ENCODE peak calls at places on chromosomes 13 and 19, in six cellular contexts. One of them, this sample, is unnamed.
A peak's percentile ranks its signal among the peaks of the same experiment; 100 is the strongest.

GRCh38 chr19:13883665-13884064 is 6.7 kb downstream of the NANOS3 start:
- DNase-seq in right atrium auricular region: no peak
- DNase-seq in kidney: no peak
- DNase-seq in ascending aorta: no peak
- DNase-seq in mammary epithelial cell: no peak
- DNase-seq in bronchial epithelial cell: no peak
- DNase-seq in this sample: no peak

GRCh38 chr13:39538826-39539555 is 64.0 kb downstream of the LHFPL6 start:
- DNase-seq in right atrium auricular region: no peak
- DNase-seq in bronchial epithelial cell: no peak
- DNase-seq in mammary epithelial cell: no peak
- DNase-seq in kidney: no peak
- DNase-seq in ascending aorta: no peak
- DNase-seq in this sample: peak; percentile 14

GRCh38 chr19:46791944-46792343 is 3.5 kb upstream of the SLC1A5 start:
- DNase-seq in right atrium auricular region: no peak
- DNase-seq in ascending aorta: no peak
- DNase-seq in mammary epithelial cell: no peak
- DNase-seq in bronchial epithelial cell: no peak
- DNase-seq in kidney: no peak
- DNase-seq in this sample: no peak

GRCh38 chr13:33341861-33342452 is 56.4 kb upstream of the STARD13 start:
- DNase-seq in ascending aorta: no peak
- DNase-seq in bronchial epithelial cell: no peak
- DNase-seq in mammary epithelial cell: no peak
- DNase-seq in kidney: no peak
- DNase-seq in right atrium auricular region: no peak
- DNase-seq in this sample: no peak

GRCh38 chr19:19115954-19116353 is 22.3 kb downstream of the TMEM161A start:
- DNase-seq in right atrium auricular region: no peak
- DNase-seq in kidney: no peak
- DNase-seq in bronchial epithelial cell: no peak
- DNase-seq in ascending aorta: no peak
- DNase-seq in mammary epithelial cell: no peak
- DNase-seq in this sample: no peak

GRCh38 chr19:9342610-9343304 is 18.8 kb downstream of the ZNF559 start:
- DNase-seq in mammary epithelial cell: no peak
- DNase-seq in kidney: no peak
- DNase-seq in right atrium auricular region: no peak
- DNase-seq in ascending aorta: no peak
- DNase-seq in bronchial epithelial cell: no peak
- DNase-seq in this sample: no peak

GRCh38 chr19:51441410-51442390 is 16.6 kb downstream of the SIGLEC8 start:
- DNase-seq in kidney: peak; percentile 52
- DNase-seq in mammary epithelial cell: peak; percentile 58
- DNase-seq in ascending aorta: peak; percentile 69
- DNase-seq in bronchial epithelial cell: no peak
- DNase-seq in right atrium auricular region: no peak
- DNase-seq in this sample: no peak

GRCh38 chr19:5434970-5435641 is 20.1 kb upstream of the ZNRF4 start:
- DNase-seq in kidney: no peak
- DNase-seq in ascending aorta: no peak
- DNase-seq in bronchial epithelial cell: peak; percentile 91
- DNase-seq in right atrium auricular region: no peak
- DNase-seq in mammary epithelial cell: peak; percentile 78
- DNase-seq in this sample: peak; percentile 29

GRCh38 chr13:65932587-65933239 is 1297.4 kb downstream of the PCDH9 start:
- DNase-seq in bronchial epithelial cell: peak; percentile 72
- DNase-seq in mammary epithelial cell: peak; percentile 33
- DNase-seq in ascending aorta: peak; percentile 71
- DNase-seq in right atrium auricular region: no peak
- DNase-seq in kidney: no peak
- DNase-seq in this sample: peak; percentile 28

GRCh38 chr13:97466782-97467181 is 32.8 kb downstream of the RAP2A start:
- DNase-seq in ascending aorta: no peak
- DNase-seq in mammary epithelial cell: no peak
- DNase-seq in kidney: no peak
- DNase-seq in bronchial epithelial cell: no peak
- DNase-seq in right atrium auricular region: no peak
- DNase-seq in this sample: no peak

GRCh38 chr13:97460004-97460756 is 26.2 kb downstream of the RAP2A start:
- DNase-seq in right atrium auricular region: no peak
- DNase-seq in bronchial epithelial cell: no peak
- DNase-seq in ascending aorta: no peak
- DNase-seq in kidney: no peak
- DNase-seq in mammary epithelial cell: no peak
- DNase-seq in this sample: no peak

GRCh38 chr13:97456047-97456446 is 22.1 kb downstream of the RAP2A start:
- DNase-seq in ascending aorta: no peak
- DNase-seq in right atrium auricular region: no peak
- DNase-seq in kidney: no peak
- DNase-seq in bronchial epithelial cell: no peak
- DNase-seq in mammary epithelial cell: no peak
- DNase-seq in this sample: no peak

GRCh38 chr13:97459215-97459772 is 25.3 kb downstream of the RAP2A start:
- DNase-seq in ascending aorta: no peak
- DNase-seq in bronchial epithelial cell: no peak
- DNase-seq in kidney: peak; percentile 40
- DNase-seq in right atrium auricular region: no peak
- DNase-seq in mammary epithelial cell: no peak
- DNase-seq in this sample: no peak

GRCh38 chr13:97460853-97461252 is 26.9 kb downstream of the RAP2A start:
- DNase-seq in right atrium auricular region: no peak
- DNase-seq in ascending aorta: no peak
- DNase-seq in kidney: no peak
- DNase-seq in bronchial epithelial cell: no peak
- DNase-seq in mammary epithelial cell: no peak
- DNase-seq in this sample: no peak
- H3K4me3 ChIP-seq in right atrium auricular region: no peak overlapping the region
- H3K4me3 ChIP-seq in ascending aorta: no peak overlapping the region
- H3K4me3 ChIP-seq in kidney: no peak overlapping the region
- H3K4me3 ChIP-seq in bronchial epithelial cell: no peak overlapping the region
- H3K4me3 ChIP-seq in mammary epithelial cell: no peak overlapping the region
- H3K4me3 ChIP-seq in this sample: no peak overlapping the region

GRCh38 chr19:45401815-45402468 is 2.9 kb downstream of the PPP1R13L start:
- DNase-seq in mammary epithelial cell: no peak
- DNase-seq in bronchial epithelial cell: no peak
- DNase-seq in kidney: no peak
- DNase-seq in right atrium auricular region: no peak
- DNase-seq in ascending aorta: no peak
- DNase-seq in this sample: no peak
- H3K4me3 ChIP-seq in mammary epithelial cell: peak overlapping the region; percentile 92
- H3K4me3 ChIP-seq in bronchial epithelial cell: peak overlapping the region; percentile 81
- H3K4me3 ChIP-seq in kidney: no peak overlapping the region
- H3K4me3 ChIP-seq in right atrium auricular region: peak overlapping the region; percentile 72
- H3K4me3 ChIP-seq in ascending aorta: no peak overlapping the region
- H3K4me3 ChIP-seq in this sample: no peak overlapping the region

GRCh38 chr13:102774210-102774560 is 599 bp upstream of the TEX30 start:
- DNase-seq in bronchial epithelial cell: no peak
- DNase-seq in mammary epithelial cell: no peak
- DNase-seq in right atrium auricular region: no peak
- DNase-seq in kidney: peak; percentile 76
- DNase-seq in ascending aorta: peak; percentile 64
- DNase-seq in this sample: no peak

GRCh38 chr13:102771298-102772041 is 2.1 kb downstream of the TEX30 start:
- DNase-seq in right atrium auricular region: no peak
- DNase-seq in bronchial epithelial cell: no peak
- DNase-seq in kidney: no peak
- DNase-seq in ascending aorta: no peak
- DNase-seq in mammary epithelial cell: no peak
- DNase-seq in this sample: no peak

GRCh38 chr13:102773441-102774209 is at the start of gene TEX30:
- DNase-seq in ascending aorta: peak; percentile 91
- DNase-seq in kidney: peak; percentile 94
- DNase-seq in mammary epithelial cell: peak; percentile 86
- DNase-seq in right atrium auricular region: peak; percentile 78
- DNase-seq in bronchial epithelial cell: peak; percentile 62
- DNase-seq in this sample: peak; percentile 13

GRCh38 chr13:102770435-102770834 is 3.2 kb downstream of the TEX30 start:
- DNase-seq in mammary epithelial cell: no peak
- DNase-seq in ascending aorta: no peak
- DNase-seq in bronchial epithelial cell: no peak
- DNase-seq in right atrium auricular region: no peak
- DNase-seq in kidney: no peak
- DNase-seq in this sample: no peak

GRCh38 chr13:102772042-102772425 is 1.6 kb downstream of the TEX30 start:
- DNase-seq in kidney: no peak
- DNase-seq in right atrium auricular region: no peak
- DNase-seq in mammary epithelial cell: no peak
- DNase-seq in ascending aorta: no peak
- DNase-seq in bronchial epithelial cell: no peak
- DNase-seq in this sample: no peak
- H3K4me3 ChIP-seq in kidney: no peak overlapping the region
- H3K4me3 ChIP-seq in right atrium auricular region: no peak overlapping the region
- H3K4me3 ChIP-seq in mammary epithelial cell: no peak overlapping the region
- H3K4me3 ChIP-seq in ascending aorta: no peak overlapping the region
- H3K4me3 ChIP-seq in bronchial epithelial cell: no peak overlapping the region
- H3K4me3 ChIP-seq in this sample: no peak overlapping the region

GRCh38 chr13:52929826-52930225 is 81.4 kb upstream of the PCDH8 start:
- DNase-seq in bronchial epithelial cell: no peak
- DNase-seq in kidney: no peak
- DNase-seq in right atrium auricular region: no peak
- DNase-seq in mammary epithelial cell: no peak
- DNase-seq in ascending aorta: no peak
- DNase-seq in this sample: no peak

GRCh38 chr13:52924241-52925148 is 76.1 kb upstream of the PCDH8 start:
- DNase-seq in right atrium auricular region: no peak
- DNase-seq in kidney: no peak
- DNase-seq in bronchial epithelial cell: no peak
- DNase-seq in mammary epithelial cell: no peak
- DNase-seq in ascending aorta: no peak
- DNase-seq in this sample: no peak

GRCh38 chr13:52925221-52925620 is 76.8 kb upstream of the PCDH8 start:
- DNase-seq in kidney: no peak
- DNase-seq in bronchial epithelial cell: peak; percentile 37
- DNase-seq in mammary epithelial cell: no peak
- DNase-seq in ascending aorta: no peak
- DNase-seq in right atrium auricular region: no peak
- DNase-seq in this sample: no peak

GRCh38 chr13:52925775-52926285 is 77.4 kb upstream of the PCDH8 start:
- DNase-seq in mammary epithelial cell: peak; percentile 89
- DNase-seq in bronchial epithelial cell: peak; percentile 94
- DNase-seq in right atrium auricular region: peak; percentile 62
- DNase-seq in kidney: no peak
- DNase-seq in ascending aorta: no peak
- DNase-seq in this sample: no peak

GRCh38 chr13:52926971-52927370 is 78.5 kb upstream of the PCDH8 start:
- DNase-seq in kidney: no peak
- DNase-seq in right atrium auricular region: no peak
- DNase-seq in bronchial epithelial cell: peak; percentile 90
- DNase-seq in ascending aorta: no peak
- DNase-seq in mammary epithelial cell: peak; percentile 83
- DNase-seq in this sample: no peak
- H3K4me3 ChIP-seq in kidney: no peak overlapping the region
- H3K4me3 ChIP-seq in right atrium auricular region: no peak overlapping the region
- H3K4me3 ChIP-seq in bronchial epithelial cell: no peak overlapping the region
- H3K4me3 ChIP-seq in ascending aorta: no peak overlapping the region
- H3K4me3 ChIP-seq in mammary epithelial cell: no peak overlapping the region
- H3K4me3 ChIP-seq in this sample: no peak overlapping the region

GRCh38 chr13:46173656-46174055 is 8.3 kb downstream of the LCP1 start:
- DNase-seq in right atrium auricular region: no peak
- DNase-seq in mammary epithelial cell: no peak
- DNase-seq in ascending aorta: no peak
- DNase-seq in bronchial epithelial cell: no peak
- DNase-seq in kidney: no peak
- DNase-seq in this sample: no peak
- H3K4me3 ChIP-seq in right atrium auricular region: no peak overlapping the region
- H3K4me3 ChIP-seq in mammary epithelial cell: no peak overlapping the region
- H3K4me3 ChIP-seq in ascending aorta: no peak overlapping the region
- H3K4me3 ChIP-seq in bronchial epithelial cell: no peak overlapping the region
- H3K4me3 ChIP-seq in kidney: no peak overlapping the region
- H3K4me3 ChIP-seq in this sample: no peak overlapping the region

DNA sequence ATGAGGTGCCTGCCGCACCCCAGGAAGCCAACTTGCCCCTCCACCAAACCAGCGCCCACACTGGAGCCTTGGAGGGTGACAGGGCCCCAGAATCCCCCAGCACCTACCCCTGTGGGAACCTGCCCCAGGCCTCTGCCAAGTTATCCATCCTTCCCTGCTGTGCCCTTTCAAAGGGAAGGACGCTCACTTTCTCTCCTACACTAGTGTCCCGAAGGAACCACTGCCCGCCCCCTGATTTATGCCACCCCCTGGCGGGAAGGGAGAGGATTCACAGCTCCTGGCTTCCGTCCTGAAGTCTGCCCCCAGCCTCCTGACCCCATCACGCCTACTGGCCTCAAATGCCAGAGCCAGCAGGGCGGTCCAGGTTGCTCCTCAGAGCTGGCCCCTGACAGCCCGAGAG is 1.4 kb downstream of the EVI5L start:
- DNase-seq in mammary epithelial cell: peak; percentile 50
- DNase-seq in kidney: peak; percentile 65
- DNase-seq in bronchial epithelial cell: peak; percentile 18
- DNase-seq in right atrium auricular region: no peak
- DNase-seq in ascending aorta: no peak
- DNase-seq in this sample: no peak
- H3K4me3 ChIP-seq in mammary epithelial cell: no peak overlapping the region
- H3K4me3 ChIP-seq in kidney: peak overlapping the region; percentile 41
- H3K4me3 ChIP-seq in bronchial epithelial cell: no peak overlapping the region
- H3K4me3 ChIP-seq in right atrium auricular region: no peak overlapping the region
- H3K4me3 ChIP-seq in ascending aorta: no peak overlapping the region
- H3K4me3 ChIP-seq in this sample: no peak overlapping the region

GRCh38 chr13:41017153-41017552 is 2.0 kb downstream of the ELF1 start:
- DNase-seq in right atrium auricular region: no peak
- DNase-seq in ascending aorta: no peak
- DNase-seq in mammary epithelial cell: peak; percentile 28
- DNase-seq in bronchial epithelial cell: no peak
- DNase-seq in kidney: no peak
- DNase-seq in this sample: no peak

GRCh38 chr13:41017744-41018582 is 1.2 kb downstream of the ELF1 start:
- DNase-seq in ascending aorta: no peak
- DNase-seq in right atrium auricular region: no peak
- DNase-seq in bronchial epithelial cell: peak; percentile 78
- DNase-seq in mammary epithelial cell: peak; percentile 19
- DNase-seq in kidney: no peak
- DNase-seq in this sample: no peak

GRCh38 chr13:41019027-41019487 is at the start of gene ELF1:
- DNase-seq in right atrium auricular region: no peak
- DNase-seq in kidney: peak; percentile 17
- DNase-seq in ascending aorta: peak; percentile 69
- DNase-seq in bronchial epithelial cell: peak; percentile 93
- DNase-seq in mammary epithelial cell: peak; percentile 90
- DNase-seq in this sample: no peak

GRCh38 chr13:41019578-41020347 is 647 bp upstream of the ELF1 start:
- DNase-seq in kidney: peak; percentile 26
- DNase-seq in bronchial epithelial cell: no peak
- DNase-seq in right atrium auricular region: no peak
- DNase-seq in ascending aorta: no peak
- DNase-seq in mammary epithelial cell: no peak
- DNase-seq in this sample: no peak

DNA sequence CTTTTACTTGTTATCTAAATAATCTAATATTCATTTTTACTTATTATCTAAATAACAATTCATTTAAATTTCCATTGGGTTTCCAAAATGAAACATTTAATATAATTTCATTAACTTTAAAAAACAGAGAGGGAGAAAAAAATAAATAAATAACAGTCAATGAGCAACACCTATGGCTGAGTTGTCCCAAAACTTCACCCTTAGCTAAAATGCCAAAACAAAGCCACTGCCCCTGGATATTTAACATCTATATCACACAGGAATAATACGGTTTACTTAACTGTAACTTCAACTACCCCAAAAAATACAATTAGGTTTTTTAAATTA is 570 bp downstream of the ELF1 start:
- DNase-seq in kidney: no peak
- DNase-seq in ascending aorta: no peak
- DNase-seq in mammary epithelial cell: no peak
- DNase-seq in right atrium auricular region: no peak
- DNase-seq in bronchial epithelial cell: peak; percentile 31
- DNase-seq in this sample: no peak
- H3K4me3 ChIP-seq in kidney: peak overlapping the region; percentile 51
- H3K4me3 ChIP-seq in ascending aorta: peak overlapping the region; percentile 22
- H3K4me3 ChIP-seq in mammary epithelial cell: peak overlapping the region; percentile 58
- H3K4me3 ChIP-seq in right atrium auricular region: peak overlapping the region; percentile 11
- H3K4me3 ChIP-seq in bronchial epithelial cell: peak overlapping the region; percentile 46
- H3K4me3 ChIP-seq in this sample: no peak overlapping the region